ENCODE peak calls at places on chromosomes 13 and 19, in six cellular contexts. X is SJSA1, J is ovary, G is kidney, H is A673, Y is aorta. L is an unnamed sample. For H3K4me1, the result is how much of the 10 kb centered on the place peaks cover.

GRCh38 chr13:47457631-47458030 is 543.4 kb downstream of the SUCLA2 start:
- DNase-seq in Y (no peak), J (no peak), H (no peak), X (no peak), G (no peak), L (no peak)

GRCh38 chr19:35557539-35558399 is 5.7 kb downstream of the ATP4A start:
- DNase-seq in J (peak), Y (peak), H (peak), X (peak), G (peak), L (no peak)

GRCh38 chr19:8552810-8553209 is 24.4 kb downstream of the MYO1F start:
- DNase-seq in H (peak), G (no peak), J (no peak), Y (no peak), X (no peak), L (no peak)

GRCh38 chr19:10013316-10013715 is at the start of gene RDH8:
- DNase-seq in J (no peak), X (no peak), H (no peak), Y (no peak), G (no peak), L (no peak)

GRCh38 chr13:103883152-103883551 is 816.9 kb upstream of the SLC10A2 start:
- DNase-seq in J (peak), H (peak), G (peak), Y (peak), X (peak), L (peak)

GRCh38 chr13:60162096-60162495 is 1.6 kb downstream of the DIAPH3 start:
- DNase-seq in Y (no peak), G (no peak), X (no peak), H (no peak), J (no peak), L (no peak)

GRCh38 chr13:103288114-103288513 is 221.9 kb upstream of the SLC10A2 start:
- DNase-seq in J (no peak), X (no peak), Y (no peak), H (peak), G (no peak), L (no peak)

GRCh38 chr19:883661-884211 is 9.3 kb downstream of the MED16 start:
- DNase-seq in G (peak), H (no peak), J (no peak), Y (no peak), X (no peak), L (no peak)

GRCh38 chr19:35295792-35296462 is 4.0 kb downstream of the MAG start:
- DNase-seq in J (no peak), X (no peak), H (no peak), G (no peak), Y (no peak), L (no peak)

GRCh38 chr19:33047422-33047821 is 17.3 kb downstream of the RHPN2 start:
- DNase-seq in Y (no peak), H (no peak), X (no peak), G (no peak), J (no peak), L (no peak)

GRCh38 chr13:99908129-99908805 is 63.3 kb downstream of the ZIC5 start:
- DNase-seq in H (no peak), G (no peak), X (no peak), Y (no peak), J (no peak), L (no peak)

GRCh38 chr13:114151031-114151430 is 18.6 kb upstream of the RASA3 start:
- DNase-seq in Y (peak), G (peak), H (no peak), J (no peak), X (no peak), L (no peak)

GRCh38 chr19:40947573-40947972 is 43.5 kb upstream of the CYP2B6 start:
- DNase-seq in H (no peak), G (no peak), X (no peak), J (no peak), Y (no peak), L (no peak)

GRCh38 chr19:16368385-16369305 is 44.0 kb downstream of the KLF2 start:
- DNase-seq in X (no peak), Y (peak), G (peak), J (no peak), H (no peak), L (no peak)
- H3K4me1 ChIP-seq in X (half or more), Y (under half), G (under half), J (under half), H (under half), L (under half)

DNA sequence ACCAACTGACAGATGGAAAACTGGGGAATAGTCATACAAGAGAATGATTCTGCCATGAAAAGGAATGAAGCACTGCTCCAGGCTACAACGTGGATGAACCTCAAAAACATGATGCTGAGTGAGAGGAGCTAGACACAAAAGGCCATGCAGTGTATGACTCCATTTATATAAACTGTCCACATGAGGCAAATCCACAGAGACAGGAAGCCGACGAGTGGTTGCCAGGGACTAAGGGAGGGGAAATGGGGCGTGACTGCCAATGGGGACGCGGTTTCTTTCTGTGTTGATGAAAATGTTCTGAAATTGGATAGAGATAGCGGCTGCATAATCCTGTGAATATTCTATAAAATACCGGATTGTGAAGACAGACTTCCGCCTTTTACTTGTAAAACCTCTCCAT is 10.2 kb downstream of the SMIM7 start:
- DNase-seq in X (no peak), H (peak), Y (no peak), G (no peak), J (no peak), L (peak)
- H3K4me1 ChIP-seq in X (under half), H (under half), Y (under half), G (under half), J (under half), L (under half)

GRCh38 chr19:5286465-5287029 is 54.1 kb downstream of the PTPRS start:
- DNase-seq in G (no peak), X (no peak), Y (no peak), H (no peak), J (no peak), L (no peak)
- H3K4me1 ChIP-seq in G (under half), X (under half), Y (under half), H (under half), J (under half), L (half or more)

GRCh38 chr19:17528610-17529009 is 17.2 kb downstream of the PGLS start:
- DNase-seq in Y (no peak), G (no peak), X (no peak), H (no peak), J (no peak), L (no peak)
- H3K4me1 ChIP-seq in Y (under half), G (under half), X (under half), H (under half), J (under half), L (under half)

GRCh38 chr19:16623066-16623465 is 4.9 kb downstream of the MED26 start:
- DNase-seq in J (no peak), Y (no peak), G (no peak), H (no peak), X (no peak), L (no peak)

GRCh38 chr19:16624236-16624635 is 3.8 kb downstream of the MED26 start:
- DNase-seq in H (no peak), G (no peak), X (no peak), Y (no peak), J (no peak), L (no peak)

GRCh38 chr19:16621165-16621800 is 6.7 kb downstream of the MED26 start:
- DNase-seq in J (no peak), H (no peak), X (no peak), Y (no peak), G (no peak), L (no peak)

GRCh38 chr19:16625183-16625958 is 2.6 kb downstream of the MED26 start:
- DNase-seq in G (no peak), X (no peak), Y (no peak), H (no peak), J (no peak), L (no peak)

GRCh38 chr19:16623576-16623975 is 4.4 kb downstream of the MED26 start:
- DNase-seq in G (no peak), J (no peak), X (no peak), Y (no peak), H (no peak), L (no peak)
- H3K4me1 ChIP-seq in G (under half), J (under half), X (under half), Y (under half), H (under half), L (half or more)

GRCh38 chr19:55673889-55674288 is 1.1 kb upstream of the EPN1 start:
- DNase-seq in J (no peak), X (no peak), H (no peak), G (peak), Y (no peak), L (no peak)

GRCh38 chr19:55673465-55673864 is 1.6 kb upstream of the EPN1 start:
- DNase-seq in X (no peak), H (peak), Y (no peak), J (no peak), G (peak), L (no peak)

GRCh38 chr19:55671054-55671378 is 4.0 kb upstream of the EPN1 start:
- DNase-seq in Y (no peak), H (no peak), X (no peak), G (no peak), J (no peak), L (no peak)

GRCh38 chr19:55670280-55671053 is 4.6 kb upstream of the EPN1 start:
- DNase-seq in J (no peak), G (peak), X (peak), H (peak), Y (peak), L (peak)

GRCh38 chr19:55672418-55672817 is 2.6 kb upstream of the EPN1 start:
- DNase-seq in H (peak), J (no peak), X (no peak), Y (no peak), G (peak), L (no peak)
- H3K4me1 ChIP-seq in H (half or more), J (under half), X (under half), Y (under half), G (under half), L (under half)

DNA sequence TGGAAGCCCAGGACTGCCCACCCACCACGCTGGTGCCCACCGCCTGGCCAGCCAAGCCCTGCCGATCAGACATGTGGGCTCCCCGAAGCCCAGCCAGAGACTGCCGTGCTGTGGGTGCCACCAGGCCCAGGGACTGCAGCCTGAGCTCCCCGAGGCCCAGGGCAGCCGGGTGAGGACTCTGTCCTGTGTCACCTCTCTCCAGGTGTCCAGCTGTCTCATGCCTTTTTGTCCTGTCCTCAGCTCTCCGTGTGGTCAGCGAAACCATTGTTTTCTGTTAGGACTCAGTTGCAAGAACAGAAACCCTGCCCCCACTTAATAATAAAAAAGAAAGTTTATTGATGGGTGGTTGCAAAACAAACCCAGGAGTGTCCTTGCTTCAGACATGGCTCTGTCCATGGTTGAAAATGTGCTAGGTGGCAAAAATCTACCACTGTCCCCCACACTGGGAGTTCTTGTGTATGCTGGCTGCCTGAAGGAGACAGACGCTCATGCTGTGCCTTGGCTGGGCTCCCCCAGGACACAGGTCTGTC is 9.9 kb downstream of the PLEKHF1 start:
- DNase-seq in Y (no peak), G (peak), X (no peak), H (no peak), J (no peak), L (no peak)
- H3K4me1 ChIP-seq in Y (under half), G (under half), X (under half), H (under half), J (under half), L (under half)

DNA sequence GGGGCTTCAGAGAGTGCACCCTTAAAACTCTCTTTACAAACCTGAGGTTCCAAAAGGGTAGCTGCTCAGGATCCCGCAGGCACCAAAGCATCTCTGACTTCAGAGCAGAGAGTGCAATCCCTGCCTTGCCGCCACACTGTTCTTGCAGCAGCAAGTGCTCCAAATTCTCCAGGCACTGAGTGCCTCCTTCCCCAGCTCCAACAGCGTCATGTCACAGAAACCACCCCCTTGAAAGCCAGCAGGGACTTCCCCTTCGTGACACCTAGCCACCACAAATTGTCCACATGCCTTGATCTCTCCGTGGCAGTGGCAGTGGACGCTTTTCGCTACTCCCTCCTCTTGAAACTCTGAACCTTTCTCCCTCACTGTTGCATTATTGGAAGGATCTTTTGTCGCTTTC is 39.9 kb downstream of the MBNL2 start:
- DNase-seq in H (no peak), Y (no peak), X (no peak), J (no peak), G (no peak), L (no peak)
- H3K4me1 ChIP-seq in H (under half), Y (under half), X (under half), J (under half), G (under half), L (under half)